ENCODE peak calls at places on chromosomes 16 and 17, in ten cellular contexts. G, X, W, Z, A, U, E, B, S and N are unnamed samples.

GRCh38 chr16:1532081-1532760 is 1.2 kb upstream of the TMEM204 start:
- DNase-seq in X (no peak), U (no peak), B (no peak), E (no peak), A (peak; percentile 90), G (no peak), Z (no peak), S (no peak), W (no peak), N (no peak)

GRCh38 chr17:34389343-34389742 is 26.3 kb upstream of the CCL1 start:
- DNase-seq in U (no peak), E (no peak), G (no peak), A (no peak), B (no peak), X (no peak), Z (no peak), W (no peak), S (no peak), N (no peak)

GRCh38 chr16:70470927-70471341 is 16.5 kb downstream of the FCSK start:
- DNase-seq in S (no peak), Z (peak; percentile 77), X (peak; percentile 53), B (no peak), E (no peak), U (peak; percentile 27), A (no peak), W (no peak), G (no peak), N (no peak)

GRCh38 chr17:1797323-1797722 is 32.4 kb downstream of the SMYD4 start:
- DNase-seq in U (no peak), G (no peak), A (no peak), W (no peak), E (no peak), B (no peak), X (no peak), Z (peak; percentile 46), S (no peak), N (peak; percentile 28)

GRCh38 chr16:48164907-48165715 is 9.3 kb upstream of the ABCC12 start:
- DNase-seq in A (peak; percentile 83), W (peak; percentile 66), U (peak; percentile 85), E (peak; percentile 58), B (peak; percentile 7), X (peak; percentile 88), S (peak; percentile 26), Z (peak; percentile 74), G (peak; percentile 47), N (peak; percentile 66)

GRCh38 chr16:86554599-86554916 is 477 bp downstream of the MTHFSD start:
- DNase-seq in G (no peak), B (no peak), U (no peak), S (no peak), E (no peak), W (no peak), Z (peak; percentile 24), X (no peak), A (no peak), N (peak; percentile 14)

GRCh38 chr17:35433075-35433894 is 985 bp upstream of the SLFN12 start:
- DNase-seq in S (no peak), G (no peak), X (peak; percentile 84), A (peak; percentile 79), E (peak; percentile 54), B (peak; percentile 99), W (peak; percentile 58), U (no peak), Z (peak; percentile 65), N (no peak)

GRCh38 chr17:82257473-82257872 is 16.0 kb downstream of the CSNK1D start:
- DNase-seq in G (peak; percentile 62), U (peak; percentile 72), B (no peak), W (no peak), E (peak; percentile 59), X (no peak), A (no peak), S (no peak), Z (no peak), N (peak; percentile 76)

GRCh38 chr16:46632778-46633733 is 11.9 kb upstream of the SHCBP1 start:
- DNase-seq in A (peak; percentile 61), Z (peak; percentile 50), E (no peak), W (no peak), X (no peak), S (no peak), U (no peak), B (no peak), G (no peak), N (no peak)

GRCh38 chr17:22273308-22273707 is 581.0 kb downstream of the KCNJ18 start:
- DNase-seq in G (no peak), U (no peak), Z (no peak), X (no peak), S (no peak), W (no peak), A (peak; percentile 32), B (no peak), E (no peak), N (no peak)

GRCh38 chr17:63431939-63432804 is 13.9 kb downstream of the CYB561 start:
- DNase-seq in A (no peak), W (no peak), Z (peak; percentile 47), X (no peak), U (no peak), S (no peak), E (no peak), G (no peak), B (no peak), N (no peak)

GRCh38 chr16:65249768-65250167 is 127.9 kb upstream of the CDH11 start:
- DNase-seq in S (no peak), G (no peak), X (no peak), Z (peak; percentile 84), B (no peak), W (no peak), E (no peak), U (no peak), A (peak; percentile 83), N (no peak)

GRCh38 chr16:68436581-68436980 is 11.7 kb downstream of the SMPD3 start:
- DNase-seq in B (no peak), E (no peak), W (no peak), G (no peak), Z (no peak), A (no peak), X (no peak), S (no peak), U (no peak), N (no peak)

GRCh38 chr17:80513201-80513600 is 31.4 kb upstream of the RPTOR start:
- DNase-seq in B (no peak), E (no peak), G (no peak), A (no peak), Z (no peak), X (no peak), U (no peak), S (no peak), W (no peak), N (no peak)

GRCh38 chr17:57699751-57700186 is 45.3 kb downstream of the CCDC182 start:
- DNase-seq in U (no peak), S (no peak), G (no peak), E (no peak), Z (no peak), X (no peak), B (no peak), W (no peak), A (no peak), N (no peak)

GRCh38 chr16:5706206-5706605 is 608.6 kb upstream of the EEF2KMT start:
- DNase-seq in S (no peak), Z (no peak), X (peak; percentile 41), A (no peak), B (no peak), W (no peak), E (no peak), U (no peak), G (no peak), N (no peak)

GRCh38 chr17:58329035-58329807 is 626 bp upstream of the TSPOAP1 start:
- DNase-seq in U (no peak), X (no peak), A (peak; percentile 81), Z (peak; percentile 25), B (no peak), S (no peak), W (peak; percentile 85), G (no peak), E (peak; percentile 85), N (no peak)

GRCh38 chr17:68255151-68255550 is 7.3 kb downstream of the AMZ2 start:
- DNase-seq in U (no peak), A (no peak), B (no peak), W (no peak), X (no peak), Z (no peak), S (no peak), G (no peak), E (no peak), N (no peak)

GRCh38 chr16:57384248-57385070 is 12.2 kb downstream of the CX3CL1 start:
- DNase-seq in Z (no peak), G (no peak), W (no peak), A (no peak), B (no peak), X (no peak), E (no peak), U (no peak), S (no peak), N (no peak)

GRCh38 chr16:89720859-89721643 is at the start of the genes VPS9D1 and ZNF276:
- DNase-seq in A (peak; percentile 94), W (peak; percentile 81), X (peak; percentile 92), Z (peak; percentile 93), B (no peak), U (peak; percentile 82), G (peak; percentile 52), S (peak; percentile 81), E (peak; percentile 77), N (peak; percentile 83)

GRCh38 chr17:66431910-66432309 is 129.5 kb downstream of the PRKCA start:
- DNase-seq in U (no peak), X (no peak), A (no peak), W (no peak), S (no peak), Z (no peak), G (no peak), B (no peak), E (no peak), N (no peak)

GRCh38 chr16:27330542-27330941 is 16.8 kb downstream of the IL4R start:
- DNase-seq in U (no peak), G (no peak), B (no peak), W (no peak), E (no peak), Z (no peak), S (no peak), X (no peak), A (peak; percentile 87), N (no peak)

GRCh38 chr17:54967621-54968258 is 714 bp downstream of the COX11 start:
- DNase-seq in B (no peak), U (no peak), G (peak; percentile 25), S (no peak), A (no peak), W (no peak), X (peak; percentile 23), E (no peak), Z (peak; percentile 28), N (no peak)

GRCh38 chr16:73154063-73154870 is 106.3 kb upstream of the ZFHX3 start:
- DNase-seq in U (no peak), X (no peak), A (no peak), W (no peak), S (no peak), Z (no peak), G (peak; percentile 43), B (no peak), E (no peak), N (no peak)

GRCh38 chr17:74454197-74455024 is 12.0 kb upstream of the CD300A start:
- DNase-seq in U (peak; percentile 83), B (no peak), X (peak; percentile 89), W (no peak), S (no peak), Z (no peak), G (peak; percentile 84), A (peak; percentile 98), E (no peak), N (peak; percentile 83)

GRCh38 chr16:3171181-3171854 is 16.7 kb upstream of the OR1F1 start:
- DNase-seq in Z (no peak), E (peak; percentile 56), U (no peak), G (no peak), W (no peak), B (no peak), S (no peak), A (peak; percentile 78), X (peak; percentile 43), N (no peak)

GRCh38 chr16:86668136-86668535 is 89.8 kb downstream of the FOXL1 start:
- DNase-seq in A (no peak), G (no peak), B (no peak), X (no peak), Z (peak; percentile 40), U (no peak), W (no peak), S (no peak), E (no peak), N (no peak)

GRCh38 chr16:70725912-70726828 is 40.3 kb upstream of the MTSS2 start:
- DNase-seq in X (no peak), B (no peak), U (peak; percentile 75), G (peak; percentile 92), E (no peak), A (peak; percentile 92), Z (peak; percentile 65), W (no peak), S (no peak), N (peak; percentile 89)